ENCODE peak calls at places on chromosome 2, in ten cellular contexts. E is M059J; Z is GM12865; U is anterior cingulate cortex; W is naive thymus-derived CD8-positive, alpha-beta T cell; X is islet precursor cell; M is body of pancreas; T is astrocyte of the hippocampus; C is right cardiac atrium; H is CD4-positive, alpha-beta T cell. I is an unnamed sample.

GRCh38 chr2:158753561-158754302 is 41.4 kb upstream of the DAPL1 start:
- DNase-seq in X (peak), E (peak), C (no peak), M (peak), Z (peak), T (peak), W (peak), U (peak), H (no peak), I (peak)

GRCh38 chr2:190718652-190719526 is 70.0 kb downstream of the NAB1 start:
- DNase-seq in W (no peak), M (peak), T (peak), U (no peak), E (peak), Z (peak), X (peak), C (peak), H (no peak), I (peak)

GRCh38 chr2:73004889-73005596 is 66.5 kb downstream of the SFXN5 start:
- DNase-seq in H (no peak), C (no peak), Z (no peak), X (peak), T (no peak), W (no peak), M (no peak), U (peak), E (no peak), I (peak)

GRCh38 chr2:217897816-217898806 is 104.7 kb downstream of the TNS1 start:
- DNase-seq in X (no peak), W (no peak), C (peak), Z (no peak), U (peak), E (no peak), M (peak), T (peak), H (no peak), I (peak)

GRCh38 chr2:152241956-152242355 is 66.4 kb upstream of the STAM2 start:
- DNase-seq in E (peak), W (no peak), Z (no peak), M (no peak), C (no peak), H (no peak), X (no peak), U (no peak), T (no peak), I (no peak)

GRCh38 chr2:134372611-134373131 is 118.8 kb downstream of the MGAT5 start:
- DNase-seq in X (no peak), C (peak), Z (no peak), E (peak), U (peak), M (peak), T (peak), W (no peak), H (no peak), I (no peak)

GRCh38 chr2:235675678-235676535 is 182.1 kb downstream of the AGAP1 start:
- DNase-seq in E (peak), X (no peak), T (no peak), U (no peak), W (no peak), M (no peak), C (no peak), H (no peak), Z (no peak), I (no peak)

GRCh38 chr2:234795272-234795920 is 156.4 kb upstream of the SH3BP4 start:
- DNase-seq in Z (no peak), H (no peak), E (peak), W (no peak), M (no peak), X (no peak), U (no peak), T (peak), C (no peak), I (no peak)

GRCh38 chr2:118272391-118272790 is 184.1 kb downstream of the INSIG2 start:
- DNase-seq in X (no peak), M (no peak), E (no peak), T (no peak), U (no peak), H (no peak), Z (no peak), C (no peak), W (no peak), I (no peak)

GRCh38 chr2:96105152-96105915 is 11.0 kb downstream of the ADRA2B start:
- DNase-seq in T (no peak), X (peak), U (no peak), E (no peak), H (peak), Z (no peak), M (no peak), W (no peak), C (no peak), I (no peak)

GRCh38 chr2:158025263-158025996 is 76.2 kb upstream of the UPP2 start:
- DNase-seq in T (no peak), W (no peak), C (no peak), H (no peak), M (no peak), E (peak), X (no peak), U (no peak), Z (no peak), I (no peak)

GRCh38 chr2:197073701-197074433 is 147.4 kb upstream of the PGAP1 start:
- DNase-seq in C (peak), H (no peak), M (peak), E (peak), X (no peak), T (peak), Z (peak), U (peak), W (peak), I (peak)

GRCh38 chr2:38498039-38498438 is 104.7 kb downstream of the HNRNPLL start:
- DNase-seq in U (no peak), C (peak), H (no peak), X (no peak), W (no peak), T (no peak), Z (peak), E (no peak), M (no peak), I (no peak)

GRCh38 chr2:54402350-54402749 is 53.8 kb upstream of the SPTBN1 start:
- DNase-seq in T (no peak), M (peak), X (peak), Z (no peak), W (no peak), H (no peak), E (peak), U (no peak), C (peak), I (no peak)

GRCh38 chr2:219766658-219767057 is 139.2 kb downstream of the SLC4A3 start:
- DNase-seq in U (no peak), H (no peak), C (peak), T (no peak), E (no peak), Z (no peak), X (no peak), M (no peak), W (no peak), I (no peak)

GRCh38 chr2:111176388-111176787 is 55.7 kb downstream of the BCL2L11 start:
- DNase-seq in U (no peak), X (no peak), Z (no peak), C (no peak), W (no peak), M (peak), H (no peak), T (no peak), E (no peak), I (peak)

GRCh38 chr2:48482774-48483173 is 47.2 kb upstream of the STON1 start:
- DNase-seq in C (no peak), Z (no peak), U (peak), H (no peak), M (no peak), E (peak), X (no peak), T (peak), W (no peak), I (no peak)

GRCh38 chr2:213995400-213996105 is 415.3 kb upstream of the VWC2L start:
- DNase-seq in C (no peak), U (no peak), E (peak), Z (no peak), X (no peak), M (no peak), W (no peak), T (peak), H (no peak), I (no peak)

GRCh38 chr2:177641321-177641720 is 248.7 kb downstream of the AGPS start:
- DNase-seq in W (no peak), C (no peak), E (no peak), H (no peak), Z (no peak), M (no peak), T (no peak), X (no peak), U (no peak), I (no peak)

GRCh38 chr2:161204846-161205245 is 44.6 kb downstream of the TANK start:
- DNase-seq in E (no peak), C (no peak), U (no peak), X (no peak), H (no peak), M (no peak), W (no peak), Z (no peak), T (no peak), I (no peak)